ENCODE peak calls at places on chromosomes 1 and 21, in six cellular contexts. One of them, this sample, is unnamed.

GRCh38 chr1:204349602-204350001 is 10.1 kb downstream of the PLEKHA6 start:
- DNase-seq in thyroid gland: no peak
- DNase-seq in aorta: no peak
- DNase-seq in CD4-positive, alpha-beta memory T cell: no peak
- DNase-seq in RWPE1: no peak
- DNase-seq in OCI-LY7: no peak
- DNase-seq in this sample: no peak

GRCh38 chr1:67570473-67571143 is 114.4 kb upstream of the GADD45A start:
- DNase-seq in thyroid gland: no peak
- DNase-seq in aorta: no peak
- DNase-seq in CD4-positive, alpha-beta memory T cell: no peak
- DNase-seq in RWPE1: peak
- DNase-seq in OCI-LY7: no peak
- DNase-seq in this sample: no peak

GRCh38 chr1:101238041-101238515 is 1.3 kb downstream of the S1PR1 start:
- DNase-seq in thyroid gland: no peak
- DNase-seq in aorta: no peak
- DNase-seq in CD4-positive, alpha-beta memory T cell: peak
- DNase-seq in RWPE1: no peak
- DNase-seq in OCI-LY7: peak
- DNase-seq in this sample: no peak

GRCh38 chr1:225627304-225627947 is 25.5 kb downstream of the ENAH start:
- DNase-seq in thyroid gland: no peak
- DNase-seq in aorta: no peak
- DNase-seq in CD4-positive, alpha-beta memory T cell: no peak
- DNase-seq in RWPE1: no peak
- DNase-seq in OCI-LY7: no peak
- DNase-seq in this sample: peak

GRCh38 chr1:33036526-33037503 is at the start of gene AK2:
- DNase-seq in thyroid gland: peak
- DNase-seq in aorta: peak
- DNase-seq in CD4-positive, alpha-beta memory T cell: peak
- DNase-seq in RWPE1: peak
- DNase-seq in OCI-LY7: peak
- DNase-seq in this sample: peak

GRCh38 chr1:10852018-10852417 is 55.6 kb upstream of the CASZ1 start:
- DNase-seq in thyroid gland: no peak
- DNase-seq in aorta: no peak
- DNase-seq in CD4-positive, alpha-beta memory T cell: no peak
- DNase-seq in RWPE1: no peak
- DNase-seq in OCI-LY7: no peak
- DNase-seq in this sample: no peak

GRCh38 chr1:6353948-6354658 is 39.5 kb downstream of the ACOT7 start:
- DNase-seq in thyroid gland: no peak
- DNase-seq in aorta: no peak
- DNase-seq in CD4-positive, alpha-beta memory T cell: no peak
- DNase-seq in RWPE1: no peak
- DNase-seq in OCI-LY7: no peak
- DNase-seq in this sample: no peak

GRCh38 chr1:192588546-192588945 is 13.0 kb downstream of the RGS1 start:
- DNase-seq in thyroid gland: no peak
- DNase-seq in aorta: no peak
- DNase-seq in CD4-positive, alpha-beta memory T cell: no peak
- DNase-seq in RWPE1: no peak
- DNase-seq in OCI-LY7: no peak
- DNase-seq in this sample: no peak

GRCh38 chr1:11563560-11564069 is 84.7 kb downstream of the DISP3 start:
- DNase-seq in thyroid gland: no peak
- DNase-seq in aorta: no peak
- DNase-seq in CD4-positive, alpha-beta memory T cell: no peak
- DNase-seq in RWPE1: peak
- DNase-seq in OCI-LY7: peak
- DNase-seq in this sample: no peak

GRCh38 chr1:15442119-15442518 is 3.9 kb downstream of the CTRC start:
- DNase-seq in thyroid gland: no peak
- DNase-seq in aorta: no peak
- DNase-seq in CD4-positive, alpha-beta memory T cell: no peak
- DNase-seq in RWPE1: no peak
- DNase-seq in OCI-LY7: no peak
- DNase-seq in this sample: no peak

GRCh38 chr1:71861022-71861421 is 421.3 kb downstream of the NEGR1 start:
- DNase-seq in thyroid gland: no peak
- DNase-seq in aorta: no peak
- DNase-seq in CD4-positive, alpha-beta memory T cell: no peak
- DNase-seq in RWPE1: peak
- DNase-seq in OCI-LY7: no peak
- DNase-seq in this sample: no peak

GRCh38 chr1:19979494-19979977 is at the start of gene PLA2G2A:
- DNase-seq in thyroid gland: no peak
- DNase-seq in aorta: no peak
- DNase-seq in CD4-positive, alpha-beta memory T cell: no peak
- DNase-seq in RWPE1: no peak
- DNase-seq in OCI-LY7: no peak
- DNase-seq in this sample: peak

GRCh38 chr1:201128962-201129361 is 2.0 kb upstream of the ASCL5 start:
- DNase-seq in thyroid gland: no peak
- DNase-seq in aorta: no peak
- DNase-seq in CD4-positive, alpha-beta memory T cell: no peak
- DNase-seq in RWPE1: no peak
- DNase-seq in OCI-LY7: no peak
- DNase-seq in this sample: no peak

GRCh38 chr1:37143818-37144217 is 109.5 kb upstream of the GRIK3 start:
- DNase-seq in thyroid gland: no peak
- DNase-seq in aorta: no peak
- DNase-seq in CD4-positive, alpha-beta memory T cell: no peak
- DNase-seq in RWPE1: no peak
- DNase-seq in OCI-LY7: no peak
- DNase-seq in this sample: no peak

GRCh38 chr1:52296345-52296744 is 69.7 kb downstream of the CC2D1B start:
- DNase-seq in thyroid gland: no peak
- DNase-seq in aorta: no peak
- DNase-seq in CD4-positive, alpha-beta memory T cell: peak
- DNase-seq in RWPE1: peak
- DNase-seq in OCI-LY7: peak
- DNase-seq in this sample: no peak

GRCh38 chr1:215905493-215906095 is 338.5 kb downstream of the KCTD3 start:
- DNase-seq in thyroid gland: no peak
- DNase-seq in aorta: no peak
- DNase-seq in CD4-positive, alpha-beta memory T cell: no peak
- DNase-seq in RWPE1: no peak
- DNase-seq in OCI-LY7: no peak
- DNase-seq in this sample: no peak

GRCh38 chr1:45815667-45816458 is 12.5 kb downstream of the MAST2 start:
- DNase-seq in thyroid gland: no peak
- DNase-seq in aorta: no peak
- DNase-seq in CD4-positive, alpha-beta memory T cell: no peak
- DNase-seq in RWPE1: no peak
- DNase-seq in OCI-LY7: no peak
- DNase-seq in this sample: no peak

GRCh38 chr1:200153277-200154055 is 126.0 kb downstream of the NR5A2 start:
- DNase-seq in thyroid gland: no peak
- DNase-seq in aorta: no peak
- DNase-seq in CD4-positive, alpha-beta memory T cell: peak
- DNase-seq in RWPE1: no peak
- DNase-seq in OCI-LY7: peak
- DNase-seq in this sample: no peak

GRCh38 chr1:7449750-7450149 is 321.3 kb upstream of the VAMP3 start:
- DNase-seq in thyroid gland: no peak
- DNase-seq in aorta: no peak
- DNase-seq in CD4-positive, alpha-beta memory T cell: no peak
- DNase-seq in RWPE1: no peak
- DNase-seq in OCI-LY7: no peak
- DNase-seq in this sample: no peak

GRCh38 chr1:94522304-94522703 is 19.3 kb downstream of the F3 start:
- DNase-seq in thyroid gland: peak
- DNase-seq in aorta: no peak
- DNase-seq in CD4-positive, alpha-beta memory T cell: no peak
- DNase-seq in RWPE1: no peak
- DNase-seq in OCI-LY7: peak
- DNase-seq in this sample: no peak

GRCh38 chr1:39563669-39564068 is 12.9 kb downstream of the PABPC4 start:
- DNase-seq in thyroid gland: no peak
- DNase-seq in aorta: no peak
- DNase-seq in CD4-positive, alpha-beta memory T cell: no peak
- DNase-seq in RWPE1: no peak
- DNase-seq in OCI-LY7: no peak
- DNase-seq in this sample: no peak

GRCh38 chr1:64357376-64357775 is 112.6 kb upstream of the CACHD1 start:
- DNase-seq in thyroid gland: no peak
- DNase-seq in aorta: no peak
- DNase-seq in CD4-positive, alpha-beta memory T cell: no peak
- DNase-seq in RWPE1: no peak
- DNase-seq in OCI-LY7: no peak
- DNase-seq in this sample: no peak

GRCh38 chr21:34857874-34858273 is 189.1 kb downstream of the CLIC6 start:
- DNase-seq in thyroid gland: no peak
- DNase-seq in aorta: no peak
- DNase-seq in CD4-positive, alpha-beta memory T cell: no peak
- DNase-seq in RWPE1: no peak
- DNase-seq in OCI-LY7: no peak
- DNase-seq in this sample: no peak

GRCh38 chr1:23069149-23069548 is 49.9 kb downstream of the KDM1A start:
- DNase-seq in thyroid gland: no peak
- DNase-seq in aorta: no peak
- DNase-seq in CD4-positive, alpha-beta memory T cell: no peak
- DNase-seq in RWPE1: no peak
- DNase-seq in OCI-LY7: no peak
- DNase-seq in this sample: no peak

GRCh38 chr1:12015001-12015491 is 4.3 kb upstream of the MIIP start:
- DNase-seq in thyroid gland: no peak
- DNase-seq in aorta: no peak
- DNase-seq in CD4-positive, alpha-beta memory T cell: no peak
- DNase-seq in RWPE1: peak
- DNase-seq in OCI-LY7: no peak
- DNase-seq in this sample: no peak

DNA sequence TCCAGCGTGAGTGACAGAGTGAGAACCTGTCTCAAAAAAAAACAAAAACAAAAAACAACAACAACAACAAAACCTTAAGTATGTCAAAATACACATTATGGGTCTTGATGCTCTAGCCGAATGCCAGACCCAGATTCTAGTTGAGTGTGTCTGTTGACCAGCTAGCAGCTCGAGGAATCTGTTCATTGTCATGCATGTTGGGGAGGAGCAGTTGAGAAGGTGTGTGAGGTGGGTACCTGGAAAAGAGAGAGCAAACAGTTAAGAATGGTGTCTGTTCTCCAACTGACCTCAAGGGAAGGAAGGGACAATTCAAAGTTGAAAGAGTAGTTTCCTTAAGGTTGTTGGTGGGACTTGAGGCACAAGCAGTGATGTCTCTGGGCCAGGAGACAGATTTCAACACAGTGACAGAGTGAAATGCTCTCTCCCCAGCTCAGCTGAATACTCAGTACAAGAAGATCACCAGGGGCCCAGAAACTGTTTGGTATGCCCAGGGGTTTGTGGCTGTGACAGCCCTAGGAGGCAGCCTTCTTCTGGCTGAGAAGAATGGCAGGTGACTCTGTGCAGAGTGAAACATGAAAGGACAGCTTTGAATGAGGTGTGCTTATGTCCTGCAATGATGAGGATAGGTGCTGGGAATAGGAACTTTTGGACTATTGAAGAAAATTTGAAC is 14.4 kb upstream of the POU2F1 start:
- DNase-seq in thyroid gland: no peak
- DNase-seq in aorta: no peak
- DNase-seq in CD4-positive, alpha-beta memory T cell: no peak
- DNase-seq in RWPE1: no peak
- DNase-seq in OCI-LY7: no peak
- DNase-seq in this sample: no peak
- H3K27ac ChIP-seq in thyroid gland: no peak
- H3K27ac ChIP-seq in aorta: no peak
- H3K27ac ChIP-seq in CD4-positive, alpha-beta memory T cell: no peak
- H3K27ac ChIP-seq in RWPE1: no peak
- H3K27ac ChIP-seq in OCI-LY7: no peak
- H3K27ac ChIP-seq in this sample: no peak

DNA sequence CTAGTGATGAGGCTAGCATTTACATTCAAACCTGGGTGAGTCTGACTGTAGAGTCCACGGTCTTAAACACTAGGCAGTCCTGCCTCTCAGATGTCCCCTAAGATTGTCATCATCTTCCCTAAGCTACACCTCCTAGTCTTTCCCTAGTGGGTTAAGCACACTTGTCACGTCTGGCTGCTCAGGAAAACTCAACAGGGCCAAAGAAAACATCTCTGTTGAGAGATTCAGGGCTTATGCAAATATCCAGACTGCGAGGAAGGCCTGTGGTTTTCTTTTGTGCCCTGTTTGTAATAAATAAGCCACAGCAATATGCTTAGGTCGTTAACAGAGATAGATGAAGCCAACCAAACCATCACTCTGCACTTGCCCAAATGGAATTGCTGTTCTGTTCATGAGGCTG is 472.5 kb upstream of the DEPDC1 start:
- DNase-seq in thyroid gland: peak
- DNase-seq in aorta: no peak
- DNase-seq in CD4-positive, alpha-beta memory T cell: no peak
- DNase-seq in RWPE1: no peak
- DNase-seq in OCI-LY7: no peak
- DNase-seq in this sample: no peak
- H3K27ac ChIP-seq in thyroid gland: peak
- H3K27ac ChIP-seq in aorta: no peak
- H3K27ac ChIP-seq in CD4-positive, alpha-beta memory T cell: no peak
- H3K27ac ChIP-seq in RWPE1: no peak
- H3K27ac ChIP-seq in OCI-LY7: no peak
- H3K27ac ChIP-seq in this sample: no peak

DNA sequence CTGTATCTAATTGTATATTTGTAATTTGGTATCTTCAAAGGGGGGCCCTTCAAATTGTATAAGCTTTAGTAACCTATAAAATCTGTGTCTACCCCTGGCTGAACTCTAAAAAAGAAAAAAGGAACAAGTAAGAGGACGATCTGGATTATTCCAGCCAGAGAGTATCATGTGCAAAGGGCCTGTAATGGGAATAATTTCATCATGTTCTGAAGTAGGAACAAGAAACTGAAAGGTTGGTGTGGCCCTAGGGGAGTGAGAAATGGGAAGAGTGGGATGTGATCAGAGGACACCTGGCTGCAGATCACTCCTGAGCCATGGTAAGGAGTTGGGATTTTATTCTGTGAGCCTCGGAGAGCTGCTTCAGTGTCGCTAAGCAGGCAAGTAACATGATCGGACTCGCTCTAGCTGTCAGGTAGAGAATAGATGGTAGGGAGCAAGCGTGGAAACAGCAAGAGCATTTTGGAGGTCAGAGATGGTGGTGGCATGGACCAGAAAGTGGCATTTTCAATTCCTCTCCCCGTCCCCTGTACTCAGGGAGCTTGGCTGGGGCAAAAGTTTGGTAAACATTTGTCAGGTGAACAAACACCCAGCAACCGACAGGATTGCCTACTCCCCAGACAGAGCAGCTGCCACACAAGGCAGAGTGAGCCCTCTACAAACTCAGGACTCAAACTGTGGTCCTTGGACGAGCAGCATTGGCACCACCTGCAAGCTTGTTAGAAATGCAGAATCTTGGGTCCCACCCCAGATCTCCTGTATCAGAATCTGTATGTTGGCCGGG is 14.5 kb downstream of the PTAFR start:
- DNase-seq in thyroid gland: no peak
- DNase-seq in aorta: peak
- DNase-seq in CD4-positive, alpha-beta memory T cell: no peak
- DNase-seq in RWPE1: no peak
- DNase-seq in OCI-LY7: no peak
- DNase-seq in this sample: no peak
- H3K27ac ChIP-seq in thyroid gland: no peak
- H3K27ac ChIP-seq in aorta: no peak
- H3K27ac ChIP-seq in CD4-positive, alpha-beta memory T cell: no peak
- H3K27ac ChIP-seq in RWPE1: no peak
- H3K27ac ChIP-seq in OCI-LY7: no peak
- H3K27ac ChIP-seq in this sample: no peak

GRCh38 chr1:42966688-42967609 is 8.3 kb upstream of the SLC2A1 start:
- DNase-seq in thyroid gland: peak
- DNase-seq in aorta: no peak
- DNase-seq in CD4-positive, alpha-beta memory T cell: no peak
- DNase-seq in RWPE1: peak
- DNase-seq in OCI-LY7: no peak
- DNase-seq in this sample: no peak
- H3K27ac ChIP-seq in thyroid gland: no peak
- H3K27ac ChIP-seq in aorta: no peak
- H3K27ac ChIP-seq in CD4-positive, alpha-beta memory T cell: no peak
- H3K27ac ChIP-seq in RWPE1: peak
- H3K27ac ChIP-seq in OCI-LY7: no peak
- H3K27ac ChIP-seq in this sample: no peak